ENCODE peak calls at places on chromosomes 4 and X, in five cellular contexts. A is astrocyte of the spinal cord; L is stimulated activated CD4-positive, alpha-beta T cell treated with anti-CD3 and anti-CD28 coated beads, Interleukin-1b, Interleukin-23, amount 100 ng/mL, for 4 hours; S is epithelial cell of esophagus; Y is activated T-helper 1 cell treated with anti-CD3 and anti-CD28 coated beads, Interleukin-2, amount 50 U/mL, for 16 hours. E is an unnamed sample.
A peak's percentile ranks its signal among the peaks of the same experiment; 100 is the strongest.

GRCh38 chr4:6134612-6135220 is 65.6 kb downstream of the JAKMIP1 start:
- DNase-seq in A (no peak), L (peak; percentile 6), S (no peak), Y (no peak), E (peak; percentile 20)

GRCh38 chrX:116975517-116975916 is 512.7 kb upstream of the CT83 start:
- DNase-seq in A (no peak), L (no peak), S (no peak), Y (no peak), E (no peak)

GRCh38 chr4:143597271-143597670 is 83.8 kb downstream of the SMARCA5 start:
- DNase-seq in A (no peak), L (no peak), S (no peak), Y (no peak), E (no peak)

GRCh38 chrX:11890843-11891514 is 132.9 kb downstream of the MSL3 start:
- DNase-seq in A (no peak), L (no peak), S (no peak), Y (no peak), E (no peak)

GRCh38 chr4:153115322-153116100 is 88.7 kb upstream of the TRIM2 start:
- DNase-seq in A (peak; percentile 82), L (peak; percentile 62), S (peak; percentile 69), Y (peak; percentile 25), E (peak; percentile 58)

GRCh38 chr4:136562842-136563241 is 969.5 kb downstream of the PCDH18 start:
- DNase-seq in A (peak; percentile 46), L (no peak), S (peak; percentile 14), Y (no peak), E (no peak)

GRCh38 chr4:86307432-86307831 is 52.4 kb downstream of the MAPK10 start:
- DNase-seq in A (peak; percentile 37), L (no peak), S (peak; percentile 14), Y (no peak), E (no peak)

GRCh38 chr4:48478273-48478672 is 4.9 kb upstream of the SLC10A4 start:
- DNase-seq in A (no peak), L (no peak), S (no peak), Y (no peak), E (no peak)

GRCh38 chr4:140049024-140049923 is 104.7 kb downstream of the MAML3 start:
- DNase-seq in A (peak; percentile 68), L (peak; percentile 28), S (peak; percentile 58), Y (no peak), E (peak; percentile 4)

GRCh38 chrX:136262812-136263315 is 11.7 kb upstream of the MAP7D3 start:
- DNase-seq in A (no peak), L (no peak), S (no peak), Y (no peak), E (no peak)

GRCh38 chr4:94448815-94449375 is 2.8 kb upstream of the PDLIM5 start:
- DNase-seq in A (no peak), L (no peak), S (no peak), Y (no peak), E (no peak)